ENCODE peak calls at places on chromosome 3, in nine cellular contexts. J is kidney, E is cardiac muscle cell, C is epithelial cell of esophagus, M is upper lobe of right lung, I is Panc1, F is uterus, G is aorta, B is lower leg skin. A is an unnamed sample.

GRCh38 chr3:188913084-188913483 is 258.7 kb upstream of the TPRG1 start:
- DNase-seq in J (no peak), B (no peak), I (no peak), G (no peak), M (no peak), F (no peak), E (no peak), C (no peak), A (no peak)

GRCh38 chr3:186821429-186822367 is 15.4 kb upstream of the RFC4 start:
- DNase-seq in B (no peak), J (no peak), I (peak; percentile 33), G (no peak), F (no peak), M (no peak), E (peak; percentile 57), C (peak; percentile 65), A (no peak)

GRCh38 chr3:178304758-178305157 is 231.5 kb upstream of the KCNMB2 start:
- DNase-seq in G (no peak), B (no peak), J (no peak), F (no peak), M (no peak), I (no peak), C (peak; percentile 36), E (no peak), A (no peak)

GRCh38 chr3:101204246-101204645 is 116.1 kb downstream of the IMPG2 start:
- DNase-seq in E (no peak), I (no peak), G (no peak), F (no peak), B (no peak), M (no peak), C (peak; percentile 26), J (no peak), A (no peak)

GRCh38 chr3:192915306-192915705 is 2.4 kb downstream of the MB21D2 start:
- DNase-seq in G (no peak), I (no peak), J (no peak), E (peak; percentile 41), F (no peak), C (peak; percentile 21), M (no peak), B (no peak), A (no peak)

GRCh38 chr3:161008086-161008485 is 97.1 kb downstream of the B3GALNT1 start:
- DNase-seq in J (no peak), I (no peak), M (no peak), B (no peak), E (no peak), C (peak; percentile 36), F (no peak), G (no peak), A (no peak)

GRCh38 chr3:183435701-183436100 is 7.3 kb upstream of the MCF2L2 start:
- DNase-seq in M (no peak), I (no peak), E (peak; percentile 12), G (no peak), B (no peak), J (no peak), F (no peak), C (no peak), A (no peak)

GRCh38 chr3:159751141-159751540 is 237.5 kb upstream of the IL12A start:
- DNase-seq in M (no peak), G (no peak), C (no peak), J (no peak), I (no peak), F (no peak), B (no peak), E (no peak), A (no peak)

GRCh38 chr3:196889844-196890243 is 22.1 kb downstream of the SENP5 start:
- DNase-seq in C (no peak), F (no peak), G (no peak), J (no peak), B (no peak), I (no peak), E (no peak), M (no peak), A (no peak)

GRCh38 chr3:4582634-4583033 is 89.5 kb downstream of the ITPR1 start:
- DNase-seq in I (no peak), F (no peak), E (peak; percentile 28), C (peak; percentile 18), M (no peak), B (no peak), G (no peak), J (no peak), A (no peak)

GRCh38 chr3:155744091-155744625 is 713 bp downstream of the PLCH1 start:
- DNase-seq in B (no peak), F (peak; percentile 34), E (peak; percentile 77), C (peak; percentile 31), I (no peak), J (peak; percentile 90), M (peak; percentile 90), G (peak; percentile 84), A (peak; percentile 37)

DNA sequence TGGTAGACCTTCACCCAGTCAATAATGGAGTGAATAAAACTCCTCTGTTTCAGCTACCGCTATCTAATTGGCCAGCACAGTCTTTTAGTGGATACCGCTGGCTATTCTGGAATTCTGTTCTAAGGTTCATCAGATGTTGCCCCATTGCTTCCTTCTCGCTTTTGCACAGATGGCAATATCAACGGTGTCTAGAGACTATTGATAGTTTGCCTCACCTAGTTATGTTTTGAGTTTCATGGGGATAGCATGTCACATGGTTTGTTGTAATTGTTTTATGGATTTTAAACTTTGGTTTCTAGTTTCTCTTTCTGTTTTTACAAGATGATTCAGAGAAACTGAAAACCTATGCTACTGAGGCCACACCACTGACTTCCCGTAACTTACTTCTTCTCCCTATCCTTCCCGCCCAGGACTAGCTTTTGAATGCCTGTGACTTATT is 2.0 kb downstream of the XRN1 start:
- DNase-seq in I (no peak), E (no peak), M (no peak), F (no peak), C (peak; percentile 20), G (no peak), B (no peak), J (no peak), A (no peak)
- H3K4me3 ChIP-seq in I (peak overlapping the region; percentile 95), E (peak overlapping the region; percentile 99), M (peak overlapping the region; percentile 93), F (no peak overlapping the region), C (no peak overlapping the region), G (no peak overlapping the region), B (no peak overlapping the region), J (peak overlapping the region; percentile 98), A (peak overlapping the region; percentile 97)

DNA sequence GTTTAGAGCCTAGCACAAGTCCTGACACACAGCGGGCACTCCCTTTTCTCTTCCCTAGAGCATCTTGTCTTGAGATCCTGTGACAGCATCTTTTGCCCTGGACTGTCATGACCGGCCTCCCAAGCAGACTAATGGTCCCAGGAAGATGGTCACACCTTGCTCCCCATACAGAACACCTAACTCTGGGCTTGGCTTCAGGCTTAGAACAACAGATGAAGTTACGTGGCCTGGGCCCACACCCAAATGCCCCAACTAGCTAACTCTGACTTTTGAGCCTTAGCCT is 781 bp upstream of the IP6K1 start:
- DNase-seq in G (no peak), B (peak; percentile 76), I (no peak), J (no peak), C (peak; percentile 90), F (no peak), M (peak; percentile 65), E (no peak), A (no peak)
- H3K4me3 ChIP-seq in G (no peak overlapping the region), B (no peak overlapping the region), I (no peak overlapping the region), J (peak overlapping the region; percentile 77), C (peak overlapping the region; percentile 90), F (peak overlapping the region; percentile 32), M (peak overlapping the region; percentile 72), E (no peak overlapping the region), A (peak overlapping the region; percentile 28)

DNA sequence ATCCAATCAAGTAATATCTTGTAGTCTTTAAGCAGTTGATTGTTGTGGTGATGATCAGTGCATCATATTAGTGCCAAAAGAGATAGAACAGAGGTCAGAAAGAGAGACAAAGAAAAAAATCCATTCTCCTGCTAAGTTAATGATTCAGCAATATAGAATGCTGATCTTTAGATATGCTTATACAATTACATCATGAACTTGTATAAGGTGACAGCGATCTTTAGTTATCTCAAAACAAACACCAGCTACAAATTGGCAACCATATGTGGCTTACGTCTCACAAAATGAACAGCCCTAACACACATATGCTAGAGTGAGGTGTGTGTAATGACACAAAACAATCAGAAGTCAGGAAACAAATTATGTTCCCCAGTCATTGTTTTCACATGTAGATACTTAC is 12.5 kb downstream of the LSAMP start:
- DNase-seq in G (no peak), I (no peak), M (no peak), F (no peak), B (no peak), J (no peak), C (no peak), E (no peak), A (no peak)
- H3K4me3 ChIP-seq in G (no peak overlapping the region), I (no peak overlapping the region), M (no peak overlapping the region), F (no peak overlapping the region), B (no peak overlapping the region), J (no peak overlapping the region), C (no peak overlapping the region), E (no peak overlapping the region), A (no peak overlapping the region)

GRCh38 chr3:10505791-10506585 is 602 bp upstream of the ATP2B2 start:
- DNase-seq in M (no peak), B (no peak), F (no peak), E (no peak), C (no peak), G (no peak), I (no peak), J (no peak), A (no peak)
- H3K4me3 ChIP-seq in M (no peak overlapping the region), B (no peak overlapping the region), F (peak overlapping the region; percentile 11), E (peak overlapping the region; percentile 0), C (no peak overlapping the region), G (peak overlapping the region; percentile 9), I (no peak overlapping the region), J (no peak overlapping the region), A (no peak overlapping the region)

DNA sequence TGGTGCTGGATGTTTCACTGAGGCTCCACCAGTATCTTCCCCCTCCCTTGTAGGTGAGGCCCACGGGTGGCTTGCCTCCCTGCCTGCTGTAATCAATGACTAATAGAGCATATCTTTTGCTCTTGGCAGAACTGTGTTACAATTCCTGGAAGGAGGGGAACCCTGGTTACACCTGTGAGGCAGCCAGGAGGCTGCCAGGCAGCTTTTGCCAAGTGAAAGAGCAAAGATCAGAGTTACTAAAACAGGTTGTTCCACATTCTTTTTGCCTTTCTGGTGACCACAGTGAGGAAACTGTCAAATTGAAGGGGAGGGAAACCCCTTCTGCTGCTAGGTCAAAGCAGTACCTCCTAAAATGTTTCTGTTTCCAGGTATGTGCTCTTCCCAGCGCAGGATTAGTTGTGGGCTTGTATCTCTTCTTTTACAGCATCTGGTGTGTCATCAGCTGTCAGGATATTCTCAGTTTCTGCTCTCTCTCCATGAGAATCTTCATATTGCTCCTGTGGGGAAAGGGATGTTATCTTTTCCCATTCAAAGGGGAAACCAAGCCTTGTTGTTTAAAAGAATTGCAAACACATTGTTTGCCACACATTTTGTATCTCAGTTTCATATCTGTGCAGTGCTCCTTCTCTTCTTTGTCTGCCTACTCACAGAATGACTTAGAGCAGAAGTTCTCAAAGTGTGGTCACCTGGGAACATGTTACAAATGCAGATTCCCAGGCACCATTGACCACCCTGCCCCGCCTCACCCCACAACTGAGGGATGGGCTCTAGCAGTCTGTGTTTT is 137.4 kb upstream of the UMPS start:
- DNase-seq in C (peak; percentile 92), F (no peak), G (no peak), I (no peak), B (no peak), E (no peak), M (peak; percentile 72), J (peak; percentile 77), A (no peak)
- H3K4me3 ChIP-seq in C (no peak overlapping the region), F (no peak overlapping the region), G (no peak overlapping the region), I (no peak overlapping the region), B (no peak overlapping the region), E (no peak overlapping the region), M (no peak overlapping the region), J (no peak overlapping the region), A (no peak overlapping the region)